ENCODE peak calls at places on chromosomes 11 and 22, in ten cellular contexts. B, K, I, C, S, E, F, Z, H and T are unnamed samples. For H3K36me3, the result is how much of the 10 kb centered on the place peaks cover.

GRCh38 chr11:18727499-18728236 is 1.7 kb upstream of the IGSF22 start:
- DNase-seq in B (peak), K (peak), I (no peak), C (no peak), S (peak), E (peak), F (peak), Z (no peak), H (peak), T (no peak)

GRCh38 chr22:18152519-18152918 is 2.5 kb downstream of the USP18 start:
- DNase-seq in B (no peak), K (no peak), I (no peak), C (no peak), S (no peak), E (no peak), F (no peak), Z (no peak), H (no peak), T (no peak)

GRCh38 chr11:26805001-26805400 is 83.1 kb upstream of the SLC5A12 start:
- DNase-seq in B (no peak), K (no peak), I (no peak), C (no peak), S (no peak), E (no peak), F (no peak), Z (no peak), H (no peak), T (no peak)

GRCh38 chr22:27173530-27173929 is 516.1 kb downstream of the MIAT start:
- DNase-seq in B (no peak), K (no peak), I (no peak), C (no peak), S (no peak), E (no peak), F (no peak), Z (no peak), H (no peak), T (no peak)

GRCh38 chr11:76803023-76803422 is 19.9 kb downstream of the TSKU start:
- DNase-seq in B (no peak), K (no peak), I (peak), C (peak), S (no peak), E (peak), F (no peak), Z (no peak), H (peak), T (no peak)

GRCh38 chr22:24423519-24424000 is 3.8 kb upstream of the ADORA2A start:
- DNase-seq in B (peak), K (peak), I (no peak), C (no peak), S (peak), E (peak), F (peak), Z (peak), H (no peak), T (peak)

GRCh38 chr11:70092959-70093358 is 14.8 kb downstream of the ANO1 start:
- DNase-seq in B (no peak), K (no peak), I (no peak), C (no peak), S (no peak), E (no peak), F (no peak), Z (no peak), H (no peak), T (no peak)

GRCh38 chr11:47391077-47391583 is 12.8 kb upstream of the SPI1 start:
- DNase-seq in B (no peak), K (no peak), I (no peak), C (no peak), S (no peak), E (no peak), F (no peak), Z (no peak), H (no peak), T (peak)

GRCh38 chr11:8831861-8832260 is 79.1 kb upstream of the AKIP1 start:
- DNase-seq in B (no peak), K (no peak), I (no peak), C (no peak), S (no peak), E (no peak), F (no peak), Z (no peak), H (no peak), T (no peak)

GRCh38 chr22:25960375-25960774 is 208.9 kb upstream of the SEZ6L start:
- DNase-seq in B (no peak), K (no peak), I (no peak), C (no peak), S (no peak), E (no peak), F (no peak), Z (no peak), H (no peak), T (no peak)

GRCh38 chr11:130651266-130651855 is 202.9 kb downstream of the ADAMTS15 start:
- DNase-seq in B (no peak), K (peak), I (no peak), C (no peak), S (no peak), E (no peak), F (no peak), Z (no peak), H (no peak), T (no peak)

GRCh38 chr22:17087176-17088131 is 2.7 kb downstream of the IL17RA start:
- DNase-seq in B (no peak), K (no peak), I (no peak), C (no peak), S (no peak), E (no peak), F (no peak), Z (no peak), H (peak), T (no peak)

GRCh38 chr11:110529043-110529442 is 99.3 kb downstream of the FDX1 start:
- DNase-seq in B (peak), K (peak), I (no peak), C (no peak), S (no peak), E (no peak), F (peak), Z (no peak), H (no peak), T (no peak)

GRCh38 chr22:19056951-19057401 is 65.2 kb downstream of the DGCR2 start:
- DNase-seq in B (no peak), K (no peak), I (no peak), C (no peak), S (no peak), E (no peak), F (no peak), Z (peak), H (no peak), T (no peak)

GRCh38 chr11:65381721-65382035 is 768 bp downstream of the SLC25A45 start:
- DNase-seq in B (no peak), K (no peak), I (peak), C (no peak), S (no peak), E (no peak), F (peak), Z (no peak), H (no peak), T (peak)

GRCh38 chr22:26632422-26633155 is 10.8 kb downstream of the CRYBA4 start:
- DNase-seq in B (no peak), K (no peak), I (no peak), C (no peak), S (no peak), E (no peak), F (no peak), Z (no peak), H (no peak), T (no peak)

GRCh38 chr11:134560066-134560465 is 148.0 kb upstream of the B3GAT1 start:
- DNase-seq in B (no peak), K (no peak), I (no peak), C (no peak), S (no peak), E (no peak), F (no peak), Z (no peak), H (no peak), T (no peak)

GRCh38 chr11:7551571-7551970 is 37.8 kb downstream of the PPFIBP2 start:
- DNase-seq in B (no peak), K (no peak), I (no peak), C (no peak), S (no peak), E (no peak), F (no peak), Z (no peak), H (peak), T (no peak)

GRCh38 chr11:44066732-44067131 is 662 bp downstream of the ACCS start:
- DNase-seq in B (no peak), K (no peak), I (no peak), C (peak), S (peak), E (peak), F (peak), Z (no peak), H (peak), T (no peak)

GRCh38 chr22:20546541-20546950 is 39.1 kb downstream of the MED15 start:
- DNase-seq in B (no peak), K (no peak), I (no peak), C (no peak), S (no peak), E (no peak), F (no peak), Z (no peak), H (no peak), T (no peak)

GRCh38 chr22:49977578-49977977 is 17.0 kb downstream of the PIM3 start:
- DNase-seq in B (no peak), K (no peak), I (no peak), C (peak), S (no peak), E (no peak), F (no peak), Z (no peak), H (no peak), T (no peak)

GRCh38 chr11:37092487-37092886 is 494.5 kb upstream of the RAG2 start:
- DNase-seq in B (no peak), K (no peak), I (no peak), C (no peak), S (no peak), E (no peak), F (no peak), Z (no peak), H (no peak), T (no peak)

GRCh38 chr22:35783943-35784614 is 66.4 kb downstream of the APOL5 start:
- DNase-seq in B (peak), K (no peak), I (no peak), C (no peak), S (no peak), E (no peak), F (no peak), Z (no peak), H (no peak), T (no peak)

GRCh38 chr11:1460994-1461805 is 25.4 kb downstream of the MOB2 start:
- DNase-seq in B (no peak), K (no peak), I (no peak), C (no peak), S (peak), E (peak), F (no peak), Z (no peak), H (no peak), T (no peak)

GRCh38 chr11:78199015-78199652 is 10.4 kb downstream of the USP35 start:
- DNase-seq in B (no peak), K (no peak), I (no peak), C (no peak), S (no peak), E (no peak), F (no peak), Z (no peak), H (no peak), T (no peak)

GRCh38 chr11:125457814-125458343 is 38.2 kb downstream of the FEZ1 start:
- DNase-seq in B (no peak), K (no peak), I (peak), C (peak), S (peak), E (peak), F (no peak), Z (no peak), H (peak), T (peak)

GRCh38 chr11:125239585-125240331 is 75.2 kb downstream of the PKNOX2 start:
- DNase-seq in B (no peak), K (peak), I (no peak), C (no peak), S (no peak), E (no peak), F (no peak), Z (no peak), H (no peak), T (no peak)

DNA sequence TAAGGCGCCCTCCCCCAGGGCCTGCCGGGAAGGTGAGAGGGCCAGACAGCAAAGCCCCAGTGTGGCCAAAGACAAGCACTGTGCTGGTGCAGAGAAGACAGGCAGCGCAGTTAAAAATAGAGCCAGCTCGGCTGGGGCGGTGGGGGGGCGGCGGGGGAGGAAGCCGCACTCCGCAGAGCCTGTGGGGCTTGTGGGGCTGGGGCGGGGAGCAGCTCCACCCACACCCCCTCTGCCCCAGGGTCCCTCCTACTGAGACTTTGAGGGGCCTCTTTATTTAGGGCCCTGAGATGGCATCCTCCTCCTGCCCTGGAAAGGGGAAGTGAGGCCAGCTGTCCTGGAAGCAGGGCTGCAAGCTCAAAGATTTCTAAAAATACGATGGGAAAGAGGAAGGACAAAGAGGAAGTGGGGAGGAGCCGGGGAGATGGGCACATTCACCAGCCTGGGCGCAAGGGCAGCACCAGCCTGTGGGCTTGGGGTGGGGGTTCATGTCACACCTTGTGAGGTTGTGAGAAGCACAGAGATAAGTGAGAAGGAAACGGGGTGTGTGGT is 2.6 kb downstream of the CYTH4 start:
- DNase-seq in B (no peak), K (no peak), I (peak), C (peak), S (peak), E (peak), F (no peak), Z (peak), H (no peak), T (peak)
- H3K4me3 ChIP-seq in B (no peak), K (no peak), I (peak), C (no peak), S (no peak), E (peak), F (no peak), Z (peak), H (no peak), T (peak)

GRCh38 chr22:46275455-46276129 is 7.8 kb downstream of the TTC38 start:
- DNase-seq in B (no peak), K (no peak), I (no peak), C (no peak), S (no peak), E (no peak), F (no peak), Z (no peak), H (no peak), T (no peak)
- H3K36me3 ChIP-seq in B (under half), K (under half), I (half or more), C (under half), S (under half), E (under half), F (under half), Z (half or more), H (half or more), T (half or more)

GRCh38 chr11:28913883-28914282 is 805.7 kb downstream of the METTL15 start:
- DNase-seq in B (no peak), K (no peak), I (no peak), C (no peak), S (no peak), E (no peak), F (no peak), Z (no peak), H (no peak), T (no peak)
- H3K27ac ChIP-seq in B (no peak), K (no peak), I (no peak), C (no peak), S (no peak), E (no peak), F (no peak), Z (no peak), H (no peak), T (no peak)

GRCh38 chr11:30333405-30333804 is 10.5 kb downstream of the ARL14EP start:
- DNase-seq in B (no peak), K (peak), I (no peak), C (no peak), S (no peak), E (no peak), F (peak), Z (no peak), H (no peak), T (no peak)

GRCh38 chr11:30326114-30326783 is 3.3 kb downstream of the ARL14EP start:
- DNase-seq in B (no peak), K (no peak), I (no peak), C (no peak), S (no peak), E (no peak), F (no peak), Z (no peak), H (peak), T (no peak)

GRCh38 chr11:30328676-30329075 is 5.8 kb downstream of the ARL14EP start:
- DNase-seq in B (no peak), K (no peak), I (no peak), C (no peak), S (no peak), E (no peak), F (no peak), Z (no peak), H (peak), T (no peak)

GRCh38 chr11:30326911-30327310 is 4.0 kb downstream of the ARL14EP start:
- DNase-seq in B (no peak), K (no peak), I (no peak), C (no peak), S (no peak), E (no peak), F (no peak), Z (no peak), H (no peak), T (no peak)

GRCh38 chr11:30329150-30329940 is 6.4 kb downstream of the ARL14EP start:
- DNase-seq in B (no peak), K (no peak), I (no peak), C (no peak), S (no peak), E (no peak), F (no peak), Z (no peak), H (no peak), T (no peak)
- H3K4me3 ChIP-seq in B (no peak), K (no peak), I (no peak), C (no peak), S (no peak), E (no peak), F (no peak), Z (no peak), H (no peak), T (no peak)

GRCh38 chr11:102703826-102704493 is 1.6 kb downstream of the MMP27 start:
- DNase-seq in B (no peak), K (no peak), I (no peak), C (no peak), S (no peak), E (no peak), F (no peak), Z (no peak), H (no peak), T (no peak)
- H3K36me3 ChIP-seq in B (under half), K (under half), I (under half), C (under half), S (under half), E (under half), F (under half), Z (under half), H (under half), T (under half)

GRCh38 chr22:21632931-21633330 is 371 bp downstream of the CCDC116 start:
- DNase-seq in B (no peak), K (no peak), I (no peak), C (no peak), S (no peak), E (no peak), F (no peak), Z (no peak), H (no peak), T (no peak)

GRCh38 chr22:21633481-21633880 is 921 bp downstream of the CCDC116 start:
- DNase-seq in B (no peak), K (no peak), I (no peak), C (no peak), S (no peak), E (no peak), F (no peak), Z (no peak), H (no peak), T (peak)

GRCh38 chr22:21631025-21631424 is 1.2 kb upstream of the YDJC start:
- DNase-seq in B (no peak), K (no peak), I (no peak), C (no peak), S (no peak), E (no peak), F (no peak), Z (no peak), H (no peak), T (no peak)

GRCh38 chr22:21634081-21634480 is 1.5 kb downstream of the CCDC116 start:
- DNase-seq in B (no peak), K (no peak), I (no peak), C (no peak), S (no peak), E (no peak), F (no peak), Z (no peak), H (no peak), T (no peak)

DNA sequence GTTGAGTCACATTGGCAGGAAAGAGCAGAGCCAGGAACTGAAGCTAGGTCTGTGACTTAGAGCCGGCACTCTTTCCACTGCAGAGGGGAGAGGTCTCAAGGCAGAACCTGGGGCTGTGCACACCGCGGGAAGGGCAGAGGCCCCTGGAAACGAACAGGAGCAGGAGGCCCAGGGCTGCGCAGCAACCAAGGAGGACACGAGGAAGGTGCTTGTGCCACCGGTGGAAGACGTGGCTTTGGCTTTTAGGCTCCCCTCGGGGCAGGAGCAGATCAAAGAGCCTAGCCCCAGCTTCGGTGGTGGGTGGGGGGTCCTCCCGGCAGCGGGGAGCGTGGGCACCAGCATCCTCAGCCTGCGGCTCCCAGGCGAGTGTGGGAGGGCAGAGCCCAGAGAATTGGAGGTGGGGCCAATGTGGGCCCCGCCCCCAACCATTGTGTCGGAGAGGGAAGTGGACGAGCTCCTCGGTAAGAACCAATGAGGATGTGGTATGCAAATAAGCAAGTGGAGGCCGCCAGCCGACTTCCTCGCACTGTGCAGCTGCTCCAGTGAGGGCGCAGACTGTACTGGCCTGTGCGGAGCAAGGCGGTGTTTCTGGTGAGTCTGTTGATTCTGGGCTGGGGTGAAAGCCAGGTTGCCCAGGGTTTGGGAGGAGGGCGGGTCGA is at the start of gene CCDC116:
- DNase-seq in B (no peak), K (peak), I (no peak), C (no peak), S (peak), E (no peak), F (peak), Z (peak), H (no peak), T (peak)
- H3K27ac ChIP-seq in B (no peak), K (no peak), I (no peak), C (no peak), S (no peak), E (no peak), F (no peak), Z (no peak), H (no peak), T (no peak)

GRCh38 chr22:45154383-45154782 is 9.3 kb upstream of the NUP50 start:
- DNase-seq in B (no peak), K (no peak), I (no peak), C (no peak), S (no peak), E (no peak), F (no peak), Z (no peak), H (peak), T (no peak)

GRCh38 chr22:45162531-45162930 is 1.2 kb upstream of the NUP50 start:
- DNase-seq in B (peak), K (peak), I (no peak), C (no peak), S (peak), E (peak), F (no peak), Z (peak), H (no peak), T (no peak)

GRCh38 chr22:45155050-45155840 is 8.5 kb upstream of the NUP50 start:
- DNase-seq in B (no peak), K (no peak), I (no peak), C (no peak), S (no peak), E (no peak), F (no peak), Z (no peak), H (peak), T (no peak)

GRCh38 chr22:45159652-45160462 is 3.9 kb upstream of the NUP50 start:
- DNase-seq in B (no peak), K (peak), I (no peak), C (no peak), S (peak), E (peak), F (peak), Z (peak), H (peak), T (no peak)

GRCh38 chr22:45157907-45158306 is 5.8 kb upstream of the NUP50 start:
- DNase-seq in B (no peak), K (no peak), I (no peak), C (no peak), S (no peak), E (no peak), F (no peak), Z (no peak), H (no peak), T (no peak)
- H3K4me3 ChIP-seq in B (no peak), K (no peak), I (no peak), C (no peak), S (no peak), E (no peak), F (no peak), Z (no peak), H (no peak), T (no peak)